ENCODE peak calls at places on chromosomes 2 and 18, in seven cellular contexts. One of them, this sample, is unnamed.

GRCh38 chr2:175432021-175432420 is 250.5 kb upstream of the ATP5MC3 start:
- DNase-seq in fibroblast of pulmonary artery: no peak
- DNase-seq in foreskin fibroblast: no peak
- DNase-seq in HFF-Myc: no peak
- DNase-seq in cardiac fibroblast: no peak
- DNase-seq in colonic mucosa: no peak
- DNase-seq in heart left ventricle: no peak
- DNase-seq in this sample: no peak

GRCh38 chr2:70088508-70089219 is 1.4 kb downstream of the PCBP1 start:
- DNase-seq in fibroblast of pulmonary artery: no peak
- DNase-seq in heart left ventricle: no peak
- DNase-seq in foreskin fibroblast: no peak
- DNase-seq in HFF-Myc: no peak
- DNase-seq in colonic mucosa: no peak
- DNase-seq in cardiac fibroblast: peak; percentile 42
- DNase-seq in this sample: no peak

GRCh38 chr2:63614448-63614968 is 25.7 kb downstream of the MDH1 start:
- DNase-seq in fibroblast of pulmonary artery: peak; percentile 56
- DNase-seq in foreskin fibroblast: peak; percentile 57
- DNase-seq in heart left ventricle: no peak
- DNase-seq in HFF-Myc: peak; percentile 35
- DNase-seq in colonic mucosa: no peak
- DNase-seq in cardiac fibroblast: peak; percentile 11
- DNase-seq in this sample: no peak

GRCh38 chr2:121492409-121492808 is 38.3 kb upstream of the RNU4ATAC start:
- DNase-seq in fibroblast of pulmonary artery: no peak
- DNase-seq in HFF-Myc: no peak
- DNase-seq in cardiac fibroblast: no peak
- DNase-seq in foreskin fibroblast: no peak
- DNase-seq in colonic mucosa: no peak
- DNase-seq in heart left ventricle: no peak
- DNase-seq in this sample: no peak

GRCh38 chr18:13909141-13909540 is 6.2 kb downstream of the MC2R start:
- DNase-seq in foreskin fibroblast: no peak
- DNase-seq in HFF-Myc: no peak
- DNase-seq in fibroblast of pulmonary artery: no peak
- DNase-seq in cardiac fibroblast: no peak
- DNase-seq in heart left ventricle: no peak
- DNase-seq in colonic mucosa: no peak
- DNase-seq in this sample: no peak

GRCh38 chr2:37585295-37585908 is 86.0 kb downstream of the CDC42EP3 start:
- DNase-seq in heart left ventricle: no peak
- DNase-seq in HFF-Myc: no peak
- DNase-seq in foreskin fibroblast: peak; percentile 62
- DNase-seq in colonic mucosa: peak; percentile 65
- DNase-seq in cardiac fibroblast: no peak
- DNase-seq in fibroblast of pulmonary artery: no peak
- DNase-seq in this sample: no peak

GRCh38 chr2:96802281-96802595 is 13.8 kb upstream of the CNNM3 start:
- DNase-seq in foreskin fibroblast: no peak
- DNase-seq in colonic mucosa: no peak
- DNase-seq in heart left ventricle: no peak
- DNase-seq in cardiac fibroblast: no peak
- DNase-seq in fibroblast of pulmonary artery: no peak
- DNase-seq in HFF-Myc: no peak
- DNase-seq in this sample: no peak

GRCh38 chr2:74715071-74715791 is 61.2 kb downstream of the SEMA4F start:
- DNase-seq in heart left ventricle: peak; percentile 77
- DNase-seq in fibroblast of pulmonary artery: peak; percentile 84
- DNase-seq in colonic mucosa: peak; percentile 91
- DNase-seq in HFF-Myc: peak; percentile 52
- DNase-seq in cardiac fibroblast: peak; percentile 89
- DNase-seq in foreskin fibroblast: peak; percentile 92
- DNase-seq in this sample: no peak

GRCh38 chr2:223563462-223563861 is 38.7 kb downstream of the SCG2 start:
- DNase-seq in HFF-Myc: peak; percentile 90
- DNase-seq in cardiac fibroblast: peak; percentile 64
- DNase-seq in foreskin fibroblast: peak; percentile 90
- DNase-seq in colonic mucosa: no peak
- DNase-seq in fibroblast of pulmonary artery: peak; percentile 84
- DNase-seq in heart left ventricle: no peak
- DNase-seq in this sample: no peak

GRCh38 chr18:49768051-49768391 is 45.3 kb downstream of the ACAA2 start:
- DNase-seq in foreskin fibroblast: peak; percentile 78
- DNase-seq in HFF-Myc: no peak
- DNase-seq in heart left ventricle: peak; percentile 30
- DNase-seq in colonic mucosa: peak; percentile 70
- DNase-seq in cardiac fibroblast: peak; percentile 83
- DNase-seq in fibroblast of pulmonary artery: peak; percentile 89
- DNase-seq in this sample: peak; percentile 50

GRCh38 chr18:65439184-65439583 is 311.6 kb upstream of the CDH7 start:
- DNase-seq in foreskin fibroblast: peak; percentile 20
- DNase-seq in cardiac fibroblast: no peak
- DNase-seq in colonic mucosa: no peak
- DNase-seq in HFF-Myc: no peak
- DNase-seq in fibroblast of pulmonary artery: no peak
- DNase-seq in heart left ventricle: no peak
- DNase-seq in this sample: no peak

GRCh38 chr2:15809504-15809903 is 130.8 kb upstream of the MYCN start:
- DNase-seq in heart left ventricle: no peak
- DNase-seq in colonic mucosa: no peak
- DNase-seq in foreskin fibroblast: no peak
- DNase-seq in HFF-Myc: no peak
- DNase-seq in fibroblast of pulmonary artery: no peak
- DNase-seq in cardiac fibroblast: no peak
- DNase-seq in this sample: no peak

GRCh38 chr2:120879401-120880295 is 144.0 kb downstream of the GLI2 start:
- DNase-seq in cardiac fibroblast: no peak
- DNase-seq in foreskin fibroblast: no peak
- DNase-seq in heart left ventricle: no peak
- DNase-seq in colonic mucosa: no peak
- DNase-seq in HFF-Myc: no peak
- DNase-seq in fibroblast of pulmonary artery: no peak
- DNase-seq in this sample: peak; percentile 55

GRCh38 chr2:72893594-72894319 is 6.5 kb downstream of the SPR start:
- DNase-seq in fibroblast of pulmonary artery: peak; percentile 77
- DNase-seq in foreskin fibroblast: peak; percentile 85
- DNase-seq in heart left ventricle: no peak
- DNase-seq in HFF-Myc: no peak
- DNase-seq in colonic mucosa: no peak
- DNase-seq in cardiac fibroblast: peak; percentile 79
- DNase-seq in this sample: no peak

GRCh38 chr2:154470386-154470785 is 228.1 kb upstream of the KCNJ3 start:
- DNase-seq in HFF-Myc: no peak
- DNase-seq in heart left ventricle: no peak
- DNase-seq in foreskin fibroblast: no peak
- DNase-seq in fibroblast of pulmonary artery: no peak
- DNase-seq in cardiac fibroblast: no peak
- DNase-seq in colonic mucosa: no peak
- DNase-seq in this sample: no peak

GRCh38 chr18:74604774-74605173 is 7.1 kb downstream of the ZNF407 start:
- DNase-seq in colonic mucosa: no peak
- DNase-seq in fibroblast of pulmonary artery: peak; percentile 34
- DNase-seq in heart left ventricle: no peak
- DNase-seq in cardiac fibroblast: peak; percentile 46
- DNase-seq in HFF-Myc: no peak
- DNase-seq in foreskin fibroblast: peak; percentile 58
- DNase-seq in this sample: peak; percentile 78

GRCh38 chr2:207224814-207225482 is 59.2 kb upstream of the KLF7 start:
- DNase-seq in HFF-Myc: no peak
- DNase-seq in foreskin fibroblast: no peak
- DNase-seq in colonic mucosa: no peak
- DNase-seq in heart left ventricle: no peak
- DNase-seq in fibroblast of pulmonary artery: no peak
- DNase-seq in cardiac fibroblast: no peak
- DNase-seq in this sample: no peak

GRCh38 chr2:55160422-55160821 is 71.7 kb downstream of the CLHC1 start:
- DNase-seq in foreskin fibroblast: no peak
- DNase-seq in cardiac fibroblast: no peak
- DNase-seq in heart left ventricle: no peak
- DNase-seq in HFF-Myc: no peak
- DNase-seq in colonic mucosa: no peak
- DNase-seq in fibroblast of pulmonary artery: no peak
- DNase-seq in this sample: no peak

GRCh38 chr2:127007652-127008051 is 99.3 kb downstream of the BIN1 start:
- DNase-seq in cardiac fibroblast: peak; percentile 56
- DNase-seq in colonic mucosa: no peak
- DNase-seq in foreskin fibroblast: peak; percentile 67
- DNase-seq in heart left ventricle: no peak
- DNase-seq in HFF-Myc: no peak
- DNase-seq in fibroblast of pulmonary artery: peak; percentile 84
- DNase-seq in this sample: peak; percentile 68

GRCh38 chr18:45780568-45780967 is 44.9 kb upstream of the SIGLEC15 start:
- DNase-seq in fibroblast of pulmonary artery: peak; percentile 22
- DNase-seq in foreskin fibroblast: peak; percentile 41
- DNase-seq in colonic mucosa: no peak
- DNase-seq in heart left ventricle: no peak
- DNase-seq in HFF-Myc: no peak
- DNase-seq in cardiac fibroblast: peak; percentile 53
- DNase-seq in this sample: no peak

GRCh38 chr2:159617651-159618050 is 1.3 kb upstream of the BAZ2B start:
- DNase-seq in colonic mucosa: peak; percentile 44
- DNase-seq in heart left ventricle: no peak
- DNase-seq in cardiac fibroblast: peak; percentile 54
- DNase-seq in foreskin fibroblast: peak; percentile 36
- DNase-seq in fibroblast of pulmonary artery: peak; percentile 43
- DNase-seq in HFF-Myc: no peak
- DNase-seq in this sample: peak; percentile 44
- H3K4me3 ChIP-seq in colonic mucosa: peak overlapping the region; percentile 60
- H3K4me3 ChIP-seq in heart left ventricle: peak overlapping the region; percentile 73
- H3K4me3 ChIP-seq in cardiac fibroblast: no peak overlapping the region
- H3K4me3 ChIP-seq in foreskin fibroblast: peak overlapping the region; percentile 70
- H3K4me3 ChIP-seq in fibroblast of pulmonary artery: peak overlapping the region; percentile 76
- H3K4me3 ChIP-seq in HFF-Myc: no peak overlapping the region
- H3K4me3 ChIP-seq in this sample: no peak overlapping the region

GRCh38 chr2:1546901-1547300 is 133.6 kb downstream of the TPO start:
- DNase-seq in cardiac fibroblast: no peak
- DNase-seq in HFF-Myc: no peak
- DNase-seq in heart left ventricle: no peak
- DNase-seq in colonic mucosa: no peak
- DNase-seq in foreskin fibroblast: no peak
- DNase-seq in fibroblast of pulmonary artery: no peak
- DNase-seq in this sample: no peak
- TF ChIP-seq CTCF in cardiac fibroblast: peak; percentile 28
- TF ChIP-seq CTCF in HFF-Myc: peak; percentile 28
- TF ChIP-seq CTCF in heart left ventricle: no peak
- TF ChIP-seq CTCF in colonic mucosa: no peak
- TF ChIP-seq CTCF in foreskin fibroblast: peak; percentile 20
- TF ChIP-seq CTCF in fibroblast of pulmonary artery: peak; percentile 22
- TF ChIP-seq CTCF in this sample: peak; percentile 37

DNA sequence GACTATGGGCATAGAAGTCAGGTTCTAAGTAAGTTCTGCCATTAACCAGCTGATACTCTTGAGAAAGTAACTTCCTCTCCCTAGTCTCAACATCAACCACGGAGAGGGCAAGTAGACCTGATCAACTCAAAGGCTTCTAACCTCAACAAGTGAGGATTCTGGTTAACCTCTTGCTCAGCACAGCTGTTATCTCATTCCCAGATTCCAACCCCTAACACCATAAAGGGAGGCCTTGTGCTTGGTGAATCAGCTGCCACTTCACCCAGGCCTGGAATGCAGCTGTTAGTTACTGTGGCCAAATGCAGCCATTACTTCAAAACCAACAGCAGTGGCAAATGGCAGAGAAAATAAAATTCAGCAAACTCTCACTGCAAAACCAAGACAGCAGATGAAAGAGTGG is 29.4 kb downstream of the GALNT14 start:
- DNase-seq in foreskin fibroblast: peak; percentile 47
- DNase-seq in HFF-Myc: no peak
- DNase-seq in cardiac fibroblast: no peak
- DNase-seq in colonic mucosa: no peak
- DNase-seq in heart left ventricle: no peak
- DNase-seq in fibroblast of pulmonary artery: no peak
- DNase-seq in this sample: no peak
- H3K4me3 ChIP-seq in foreskin fibroblast: no peak overlapping the region
- H3K4me3 ChIP-seq in HFF-Myc: no peak overlapping the region
- H3K4me3 ChIP-seq in cardiac fibroblast: no peak overlapping the region
- H3K4me3 ChIP-seq in colonic mucosa: no peak overlapping the region
- H3K4me3 ChIP-seq in heart left ventricle: no peak overlapping the region
- H3K4me3 ChIP-seq in fibroblast of pulmonary artery: no peak overlapping the region
- H3K4me3 ChIP-seq in this sample: no peak overlapping the region

GRCh38 chr2:57549642-57550102 is 496.9 kb upstream of the VRK2 start:
- DNase-seq in foreskin fibroblast: peak; percentile 0
- DNase-seq in cardiac fibroblast: no peak
- DNase-seq in HFF-Myc: no peak
- DNase-seq in heart left ventricle: no peak
- DNase-seq in fibroblast of pulmonary artery: no peak
- DNase-seq in colonic mucosa: no peak
- DNase-seq in this sample: peak; percentile 4
- TF ChIP-seq CTCF in foreskin fibroblast: peak; percentile 17
- TF ChIP-seq CTCF in cardiac fibroblast: peak; percentile 35
- TF ChIP-seq CTCF in HFF-Myc: no peak
- TF ChIP-seq CTCF in heart left ventricle: peak; percentile 30
- TF ChIP-seq CTCF in fibroblast of pulmonary artery: peak; percentile 14
- TF ChIP-seq CTCF in colonic mucosa: no peak
- TF ChIP-seq CTCF in this sample: peak; percentile 72

DNA sequence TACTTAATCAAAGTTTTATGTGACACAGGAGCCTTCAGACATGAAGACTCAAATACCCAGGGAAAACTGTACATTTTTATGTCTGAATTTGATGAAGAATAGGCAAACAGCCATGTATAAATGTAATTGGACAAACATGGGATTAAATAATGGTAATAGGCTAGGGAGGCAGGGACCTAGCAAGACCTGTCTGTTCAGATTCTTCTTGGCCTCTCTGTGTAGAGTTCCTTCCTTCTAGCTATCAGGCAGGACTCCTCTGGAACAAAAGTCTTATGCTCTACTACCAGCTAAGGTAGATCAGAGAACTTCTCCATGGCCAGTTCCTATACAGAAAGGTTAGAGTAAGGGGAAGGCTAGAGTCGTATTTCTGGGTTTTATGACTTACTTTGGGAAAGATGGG is 9.5 kb upstream of the PARD3B start:
- DNase-seq in fibroblast of pulmonary artery: no peak
- DNase-seq in foreskin fibroblast: no peak
- DNase-seq in cardiac fibroblast: no peak
- DNase-seq in heart left ventricle: no peak
- DNase-seq in HFF-Myc: no peak
- DNase-seq in colonic mucosa: no peak
- DNase-seq in this sample: no peak
- H3K4me3 ChIP-seq in fibroblast of pulmonary artery: no peak overlapping the region
- H3K4me3 ChIP-seq in foreskin fibroblast: no peak overlapping the region
- H3K4me3 ChIP-seq in cardiac fibroblast: no peak overlapping the region
- H3K4me3 ChIP-seq in heart left ventricle: no peak overlapping the region
- H3K4me3 ChIP-seq in HFF-Myc: no peak overlapping the region
- H3K4me3 ChIP-seq in colonic mucosa: no peak overlapping the region
- H3K4me3 ChIP-seq in this sample: no peak overlapping the region

GRCh38 chr2:31227110-31227509 is 6.8 kb upstream of the EHD3 start:
- DNase-seq in colonic mucosa: no peak
- DNase-seq in foreskin fibroblast: no peak
- DNase-seq in fibroblast of pulmonary artery: no peak
- DNase-seq in cardiac fibroblast: no peak
- DNase-seq in HFF-Myc: no peak
- DNase-seq in heart left ventricle: no peak
- DNase-seq in this sample: no peak
- TF ChIP-seq CTCF in colonic mucosa: no peak
- TF ChIP-seq CTCF in foreskin fibroblast: no peak
- TF ChIP-seq CTCF in fibroblast of pulmonary artery: no peak
- TF ChIP-seq CTCF in cardiac fibroblast: no peak
- TF ChIP-seq CTCF in HFF-Myc: no peak
- TF ChIP-seq CTCF in heart left ventricle: no peak
- TF ChIP-seq CTCF in this sample: no peak

GRCh38 chr2:171512683-171513082 is 9.6 kb upstream of the CYBRD1 start:
- DNase-seq in HFF-Myc: no peak
- DNase-seq in foreskin fibroblast: no peak
- DNase-seq in fibroblast of pulmonary artery: no peak
- DNase-seq in colonic mucosa: no peak
- DNase-seq in cardiac fibroblast: no peak
- DNase-seq in heart left ventricle: no peak
- DNase-seq in this sample: no peak
- H3K4me3 ChIP-seq in HFF-Myc: no peak overlapping the region
- H3K4me3 ChIP-seq in foreskin fibroblast: no peak overlapping the region
- H3K4me3 ChIP-seq in fibroblast of pulmonary artery: no peak overlapping the region
- H3K4me3 ChIP-seq in colonic mucosa: no peak overlapping the region
- H3K4me3 ChIP-seq in cardiac fibroblast: no peak overlapping the region
- H3K4me3 ChIP-seq in heart left ventricle: no peak overlapping the region
- H3K4me3 ChIP-seq in this sample: no peak overlapping the region

This sample was measured in retinal pigment epithelial cell.